ENCODE peak calls at places on chromosomes 12 and 14, in seven cellular contexts. C is sigmoid colon, P is transverse colon, S is suprapubic skin, D is K562, M is stomach, A is GM12878. R is an unnamed sample.

GRCh38 chr14:26917086-26917485 is 319.3 kb upstream of the NOVA1 start:
- DNase-seq in S (no peak), D (peak), M (no peak), A (no peak), P (no peak), C (no peak), R (no peak)

GRCh38 chr12:88639361-88639760 is 59.1 kb upstream of the KITLG start:
- DNase-seq in C (no peak), M (no peak), S (no peak), D (no peak), P (no peak), A (no peak), R (no peak)

GRCh38 chr12:113359133-113359938 is 949 bp downstream of the PLBD2 start:
- DNase-seq in D (no peak), S (no peak), C (peak), M (no peak), P (peak), A (no peak), R (peak)

GRCh38 chr14:81402123-81402495 is 2.0 kb upstream of the STON2 start:
- DNase-seq in S (no peak), M (no peak), A (no peak), D (peak), P (no peak), C (no peak), R (no peak)

GRCh38 chr12:124440841-124441381 is 126.5 kb downstream of the NCOR2 start:
- DNase-seq in A (no peak), P (no peak), S (no peak), D (no peak), M (no peak), C (no peak), R (peak)

GRCh38 chr14:100293497-100294212 is 12.6 kb downstream of the SLC25A29 start:
- DNase-seq in C (no peak), A (no peak), D (no peak), P (peak), M (no peak), S (peak), R (no peak)

GRCh38 chr12:28082101-28082500 is 108.2 kb upstream of the CCDC91 start:
- DNase-seq in C (no peak), A (no peak), M (no peak), S (no peak), P (no peak), D (no peak), R (no peak)

GRCh38 chr14:22296088-22296487 is 292.9 kb downstream of the DAD1 start:
- DNase-seq in P (no peak), M (no peak), A (no peak), C (no peak), S (no peak), D (no peak), R (no peak)

GRCh38 chr12:51270847-51271518 is 768 bp upstream of the SMAGP start:
- DNase-seq in M (no peak), P (no peak), S (no peak), C (no peak), D (no peak), A (no peak), R (no peak)

GRCh38 chr14:32509632-32510187 is 180.6 kb downstream of the AKAP6 start:
- DNase-seq in A (no peak), M (peak), D (no peak), C (peak), S (no peak), P (peak), R (peak)

GRCh38 chr12:29562167-29562776 is 64.8 kb upstream of the OVCH1 start:
- DNase-seq in C (peak), M (no peak), A (no peak), P (no peak), S (no peak), D (no peak), R (no peak)

GRCh38 chr12:113297214-113297587 is 37.7 kb downstream of the SLC8B1 start:
- DNase-seq in D (no peak), M (no peak), C (no peak), A (no peak), S (no peak), P (no peak), R (no peak)

GRCh38 chr12:67818379-67819001 is 169.9 kb downstream of the DYRK2 start:
- DNase-seq in A (no peak), P (no peak), M (no peak), C (no peak), S (no peak), D (no peak), R (no peak)

GRCh38 chr14:78985668-78986073 is 815.5 kb downstream of the NRXN3 start:
- DNase-seq in D (no peak), M (no peak), A (no peak), S (no peak), C (no peak), P (no peak), R (no peak)

GRCh38 chr14:67908061-67908767 is 88.6 kb downstream of the RAD51B start:
- DNase-seq in M (no peak), P (no peak), S (no peak), D (no peak), C (no peak), A (no peak), R (no peak)

GRCh38 chr14:65594153-65594881 is 181.8 kb downstream of the FUT8 start:
- DNase-seq in S (no peak), P (peak), D (no peak), C (no peak), A (no peak), M (peak), R (peak)

GRCh38 chr12:124928912-124929530 is 14.6 kb upstream of the UBC start:
- DNase-seq in C (peak), D (peak), P (no peak), S (no peak), A (no peak), M (no peak), R (no peak)

GRCh38 chr14:59483360-59483759 is 848 bp downstream of the L3HYPDH start:
- DNase-seq in A (no peak), C (no peak), S (no peak), M (no peak), P (no peak), D (peak), R (no peak)

GRCh38 chr14:24309538-24310386 is at the start of gene LTB4R2:
- DNase-seq in S (no peak), D (no peak), C (no peak), A (no peak), M (no peak), P (no peak), R (peak)

GRCh38 chr12:42315108-42315507 is 10.8 kb downstream of the ZCRB1 start:
- DNase-seq in D (no peak), M (no peak), P (no peak), S (no peak), C (no peak), A (no peak), R (no peak)

GRCh38 chr12:26939192-26939832 is 1.0 kb downstream of the FGFR1OP2 start:
- DNase-seq in P (no peak), D (no peak), S (no peak), A (peak), C (no peak), M (no peak), R (no peak)

GRCh38 chr12:10362828-10363664 is 26.8 kb downstream of the KLRK1 start:
- DNase-seq in A (peak), S (no peak), C (no peak), P (no peak), M (no peak), D (no peak), R (no peak)

GRCh38 chr12:84117190-84117589 is 795.4 kb downstream of the SLC6A15 start:
- DNase-seq in S (no peak), M (no peak), A (no peak), P (no peak), C (no peak), D (no peak), R (no peak)

GRCh38 chr14:36656769-36657408 is 4.8 kb upstream of the PAX9 start:
- DNase-seq in D (no peak), S (no peak), A (no peak), C (no peak), P (no peak), M (no peak), R (no peak)

GRCh38 chr12:52605542-52605941 is 4.3 kb upstream of the KRT72 start:
- DNase-seq in M (no peak), S (no peak), A (no peak), P (no peak), D (no peak), C (no peak), R (no peak)

GRCh38 chr12:106258226-106258625 is 10.4 kb upstream of the CKAP4 start:
- DNase-seq in S (no peak), C (no peak), M (no peak), D (no peak), P (no peak), A (no peak), R (no peak)

GRCh38 chr12:117441751-117442150 is 80.3 kb upstream of the NOS1 start:
- DNase-seq in A (no peak), M (no peak), C (peak), D (no peak), S (no peak), P (no peak), R (peak)

GRCh38 chr12:12331244-12331771 is 18.7 kb downstream of the MANSC1 start:
- DNase-seq in D (no peak), M (no peak), P (no peak), S (no peak), C (no peak), A (no peak), R (no peak)

GRCh38 chr14:74620497-74620921 is 8.5 kb upstream of the LTBP2 start:
- DNase-seq in P (no peak), M (no peak), C (no peak), A (no peak), D (peak), S (no peak), R (no peak)

GRCh38 chr14:78316058-78316457 is 145.9 kb downstream of the NRXN3 start:
- DNase-seq in D (no peak), S (no peak), P (no peak), C (no peak), M (no peak), A (no peak), R (no peak)

GRCh38 chr12:30110970-30111586 is 327.3 kb upstream of the TMTC1 start:
- DNase-seq in A (no peak), C (no peak), S (no peak), P (no peak), M (no peak), D (no peak), R (no peak)

GRCh38 chr14:34843011-34843554 is 32.1 kb downstream of the BAZ1A start:
- DNase-seq in A (peak), P (no peak), S (no peak), D (peak), C (no peak), M (no peak), R (peak)

GRCh38 chr14:90319173-90319572 is 12.6 kb downstream of the NRDE2 start:
- DNase-seq in D (no peak), S (no peak), M (no peak), P (no peak), C (no peak), A (no peak), R (no peak)

GRCh38 chr12:47686645-47687240 is 19.1 kb downstream of the RPAP3 start:
- DNase-seq in P (no peak), M (no peak), D (peak), A (no peak), C (no peak), S (no peak), R (no peak)

DNA sequence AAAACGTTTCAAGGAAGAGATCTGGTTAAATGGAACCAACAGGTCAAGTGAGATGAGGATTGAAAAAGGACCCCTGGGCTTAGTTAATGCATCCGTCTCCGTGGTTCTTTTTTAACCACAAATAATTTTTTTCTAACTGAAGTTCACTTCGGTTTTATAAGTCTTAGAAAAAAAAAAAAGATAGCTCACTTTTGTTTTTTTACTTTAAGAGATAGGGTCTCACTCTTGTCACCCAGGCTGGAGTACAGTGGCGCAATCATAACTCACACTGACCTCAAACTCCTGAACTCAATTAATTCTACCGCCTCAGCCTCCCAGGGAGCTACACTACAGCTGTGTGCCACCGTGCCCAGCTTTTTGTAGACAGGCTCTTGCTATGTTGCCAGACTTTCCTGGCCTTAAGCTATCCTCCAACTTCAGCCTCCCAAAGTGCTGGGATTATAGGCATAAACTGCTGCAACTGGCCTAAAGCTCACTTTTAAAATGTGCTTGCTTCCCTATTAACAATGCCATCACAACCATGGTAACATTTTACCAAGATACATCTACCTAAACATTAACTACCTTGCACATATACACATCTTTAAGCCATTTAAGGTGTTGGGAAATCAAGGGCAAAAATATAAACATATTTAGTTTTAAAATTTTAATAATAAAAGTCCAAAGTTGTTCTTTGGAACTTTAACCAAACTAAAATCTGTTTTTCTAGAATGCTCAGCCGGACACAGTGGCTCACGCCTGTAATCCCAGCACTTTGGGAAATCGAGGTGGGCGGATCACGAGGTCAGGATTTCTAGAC is 11.6 kb downstream of the HNRNPC start:
- DNase-seq in S (no peak), C (no peak), P (no peak), M (no peak), D (no peak), A (no peak), R (no peak)
- TF ChIP-seq POLR2AphosphoS5 in S (no peak), C (no peak), P (no peak), M (no peak), D (no peak), A (peak), R (no peak)

GRCh38 chr14:55101698-55102097 is 27.4 kb upstream of the LGALS3 start:
- DNase-seq in C (peak), A (no peak), D (no peak), S (no peak), M (no peak), P (no peak), R (no peak)

GRCh38 chr14:55102141-55102547 is 26.9 kb upstream of the LGALS3 start:
- DNase-seq in P (peak), C (peak), M (peak), A (peak), D (no peak), S (peak), R (peak)

GRCh38 chr14:55105991-55106390 is 23.1 kb upstream of the LGALS3 start:
- DNase-seq in C (no peak), S (no peak), P (no peak), M (no peak), D (no peak), A (no peak), R (no peak)

GRCh38 chr14:55104051-55104954 is 24.7 kb upstream of the LGALS3 start:
- DNase-seq in S (no peak), D (no peak), A (no peak), C (peak), M (no peak), P (no peak), R (no peak)

GRCh38 chr14:55103005-55103640 is 25.9 kb upstream of the LGALS3 start:
- DNase-seq in S (peak), P (peak), M (peak), D (peak), A (peak), C (peak), R (peak)
- TF ChIP-seq POLR2AphosphoS5 in S (peak), P (peak), M (peak), D (peak), A (no peak), C (peak), R (peak)

GRCh38 chr12:121131941-121132341 is 735 bp upstream of the P2RX7 start:
- DNase-seq in A (no peak), C (no peak), S (no peak), P (no peak), D (no peak), M (no peak), R (no peak)

GRCh38 chr12:121130866-121131373 is 1.8 kb upstream of the P2RX7 start:
- DNase-seq in P (no peak), A (no peak), D (no peak), M (no peak), S (no peak), C (no peak), R (no peak)

GRCh38 chr12:121135320-121135719 is 2.6 kb downstream of the P2RX7 start:
- DNase-seq in M (no peak), C (no peak), D (no peak), A (no peak), S (no peak), P (no peak), R (no peak)

GRCh38 chr12:121133838-121134237 is 1.2 kb downstream of the P2RX7 start:
- DNase-seq in D (no peak), C (no peak), M (no peak), S (no peak), P (no peak), A (no peak), R (no peak)

DNA sequence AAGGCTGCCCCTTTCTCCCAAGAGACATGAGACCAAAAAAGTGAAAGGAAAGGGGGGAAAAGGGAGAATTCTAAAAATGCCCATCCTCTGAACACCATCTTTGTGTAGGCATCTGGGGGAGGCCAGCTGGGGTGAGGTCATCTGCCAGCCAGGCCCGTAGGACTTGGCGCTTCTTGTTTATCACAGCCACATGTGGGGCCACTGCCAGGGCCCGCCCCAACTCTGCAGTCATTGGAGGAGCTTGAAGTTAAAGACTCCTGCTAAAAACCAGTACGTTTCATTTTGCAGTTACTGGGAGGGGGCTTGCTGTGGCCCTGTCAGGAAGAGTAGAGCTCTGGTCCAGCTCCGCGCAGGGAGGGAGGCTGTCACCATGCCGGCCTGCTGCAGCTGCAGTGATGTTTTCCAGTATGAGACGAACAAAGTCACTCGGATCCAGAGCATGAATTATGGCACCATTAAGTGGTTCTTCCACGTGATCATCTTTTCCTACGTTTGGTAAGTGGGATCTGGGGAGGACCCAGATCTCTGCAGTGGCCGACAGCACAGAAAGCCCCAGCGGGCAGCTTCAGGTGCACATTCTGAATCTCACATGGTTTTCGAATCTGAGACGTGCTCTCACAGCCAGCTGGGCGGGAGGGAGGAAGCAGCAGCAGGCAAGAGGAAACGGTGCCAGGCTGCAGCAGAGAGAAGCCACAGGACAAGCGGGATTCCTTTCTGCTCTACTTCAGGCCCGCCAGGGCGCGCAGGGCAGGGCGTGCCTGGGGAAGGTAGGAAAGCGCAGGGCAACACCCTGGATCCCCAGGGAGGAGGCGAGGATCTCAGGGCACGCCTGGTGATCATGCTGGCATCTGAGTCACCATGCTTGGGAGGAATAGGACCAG is at the start of gene P2RX7:
- DNase-seq in C (peak), P (peak), A (peak), M (peak), D (no peak), S (peak), R (peak)
- TF ChIP-seq POLR2AphosphoS5 in C (no peak), P (peak), A (no peak), M (no peak), D (no peak), S (peak), R (peak)

DNA sequence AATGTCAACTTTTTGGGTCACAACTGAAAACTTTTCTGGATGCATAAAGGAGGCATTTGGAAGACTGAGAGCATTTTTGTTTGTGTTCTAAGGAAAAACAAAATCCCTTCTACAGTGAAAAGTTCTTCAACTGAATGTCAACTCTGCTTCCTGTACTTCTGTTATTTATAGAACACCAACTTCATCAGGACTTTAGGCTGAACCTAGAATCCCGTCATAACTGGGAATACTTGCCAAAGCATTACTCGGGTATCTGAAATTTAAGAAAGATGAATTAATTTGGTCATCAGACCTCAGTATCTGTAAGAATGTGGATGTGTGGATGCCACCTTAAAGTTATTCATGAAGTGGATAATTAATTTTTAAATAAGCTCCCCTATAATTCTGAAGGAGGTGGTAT is 73.2 kb downstream of the FERMT2 start:
- DNase-seq in P (no peak), D (no peak), A (no peak), S (no peak), C (no peak), M (no peak), R (no peak)
- TF ChIP-seq POLR2AphosphoS5 in P (no peak), D (no peak), A (no peak), S (no peak), C (no peak), M (no peak), R (no peak)

DNA sequence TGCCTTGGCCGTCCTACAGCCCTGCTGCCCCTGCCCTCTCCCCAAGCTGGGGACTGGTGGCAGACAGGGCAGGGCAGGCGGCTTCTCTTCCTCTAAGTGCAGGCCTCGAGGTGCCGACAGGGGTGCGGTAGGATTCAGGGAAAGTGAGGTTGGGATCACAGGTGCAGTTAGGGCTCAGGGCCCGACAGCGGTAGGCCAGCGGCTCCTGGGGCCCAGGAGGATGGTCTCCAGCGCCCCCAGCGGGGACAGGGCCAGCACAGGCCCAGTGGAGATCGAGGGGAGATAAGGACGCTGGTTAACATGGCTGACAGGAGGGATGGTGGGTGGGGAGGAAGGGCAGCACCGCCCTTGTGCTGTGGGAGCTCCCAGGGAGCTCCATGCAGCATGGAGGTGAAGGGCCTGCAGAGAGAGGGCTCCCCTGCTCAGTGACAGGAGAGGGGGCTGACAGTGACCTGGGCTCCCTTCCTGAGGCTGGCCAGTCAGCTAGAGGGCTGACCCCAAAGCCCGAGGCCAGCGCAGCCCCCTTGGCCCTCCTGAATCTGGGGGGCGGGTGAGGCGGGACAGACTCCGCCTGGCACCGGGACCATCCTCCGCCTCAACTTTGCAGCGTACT is 860 bp upstream of the CRIP1 start:
- DNase-seq in D (peak), M (no peak), C (no peak), S (no peak), A (no peak), P (no peak), R (no peak)
- TF ChIP-seq POLR2AphosphoS5 in D (no peak), M (no peak), C (no peak), S (no peak), A (no peak), P (no peak), R (no peak)

R was measured in prostate gland.